ENCODE peak calls at places on chromosomes 3 and 15, in four cellular contexts. V is hepatic stellate cell, K is cardiac muscle cell, T is amniotic stem cell. W is an unnamed sample.

GRCh38 chr3:47594792-47595191 is 16.1 kb upstream of the CSPG5 start:
- DNase-seq in V (no peak), K (no peak), T (no peak), W (peak)

GRCh38 chr15:67340630-67341029 is 86.0 kb downstream of the IQCH start:
- DNase-seq in V (no peak), K (no peak), T (no peak), W (no peak)

GRCh38 chr3:97658670-97659285 is 105.8 kb upstream of the ARL6 start:
- DNase-seq in V (no peak), K (peak), T (no peak), W (peak)

GRCh38 chr3:168034152-168034928 is 61.4 kb downstream of the GOLIM4 start:
- DNase-seq in V (peak), K (peak), T (peak), W (no peak)

GRCh38 chr15:99474041-99474906 is 91.5 kb upstream of the MEF2A start:
- DNase-seq in V (no peak), K (peak), T (no peak), W (no peak)

GRCh38 chr15:91456251-91456718 is 356.2 kb downstream of the SV2B start:
- DNase-seq in V (no peak), K (no peak), T (no peak), W (no peak)

GRCh38 chr15:86743283-86743903 is 663.7 kb downstream of the AGBL1 start:
- DNase-seq in V (no peak), K (peak), T (no peak), W (peak)

GRCh38 chr3:187955076-187955952 is 198.6 kb upstream of the LPP start:
- DNase-seq in V (peak), K (no peak), T (no peak), W (no peak)

GRCh38 chr3:28544236-28544635 is 195.6 kb upstream of the AZI2 start:
- DNase-seq in V (no peak), K (no peak), T (no peak), W (no peak)

GRCh38 chr15:67967871-67968423 is 86.2 kb upstream of the PIAS1 start:
- DNase-seq in V (peak), K (peak), T (no peak), W (peak)

GRCh38 chr15:23073890-23074631 is 34.7 kb upstream of the TUBGCP5 start:
- DNase-seq in V (no peak), K (no peak), T (no peak), W (no peak)

GRCh38 chr3:102673271-102674115 is 238.7 kb downstream of the ZPLD1 start:
- DNase-seq in V (peak), K (peak), T (no peak), W (peak)

GRCh38 chr3:183540501-183541234 is 14.8 kb downstream of the KLHL6 start:
- DNase-seq in V (no peak), K (no peak), T (no peak), W (no peak)

GRCh38 chr15:98525625-98526024 is 122.7 kb upstream of the IGF1R start:
- DNase-seq in V (no peak), K (no peak), T (no peak), W (peak)

GRCh38 chr15:88983861-88984429 is 70.8 kb upstream of the MFGE8 start:
- DNase-seq in V (no peak), K (no peak), T (no peak), W (peak)

GRCh38 chr3:188446791-188447190 is 292.8 kb downstream of the LPP start:
- DNase-seq in V (no peak), K (no peak), T (no peak), W (no peak)

GRCh38 chr15:34297059-34297458 is 40.5 kb downstream of the SLC12A6 start:
- DNase-seq in V (peak), K (no peak), T (no peak), W (no peak)

GRCh38 chr3:127425505-127426443 is 137.9 kb upstream of the PRR20G start:
- DNase-seq in V (no peak), K (no peak), T (no peak), W (no peak)

GRCh38 chr15:67917037-67917436 is 77.2 kb upstream of the RNU6-1 start:
- DNase-seq in V (no peak), K (no peak), T (no peak), W (no peak)

GRCh38 chr3:129793947-129794318 is 99.6 kb downstream of the TMCC1 start:
- DNase-seq in V (no peak), K (peak), T (no peak), W (peak)

GRCh38 chr15:74264081-74264501 is 28.0 kb downstream of the CCDC33 start:
- DNase-seq in V (no peak), K (no peak), T (no peak), W (peak)

W was measured in GM23338.